ENCODE peak calls at places on chromosomes 1 and 21, in nine cellular contexts. H is HS-27A, Y is stromal cell of bone marrow, K is amniotic epithelial cell, X is RWPE2, F is ovary, I is pancreas, R is left ventricle myocardium inferior, T is NCI-H1436. W is an unnamed sample.

GRCh38 chr1:236541710-236542109 is 17.9 kb downstream of the LGALS8 start:
- DNase-seq in H (no peak), Y (no peak), K (peak), X (no peak), F (no peak), I (no peak), R (no peak), T (no peak), W (no peak)

GRCh38 chr1:80418134-80418533 is 1382.6 kb upstream of the ADGRL2 start:
- DNase-seq in H (no peak), Y (no peak), K (no peak), X (no peak), F (no peak), I (no peak), R (no peak), T (no peak), W (no peak)

GRCh38 chr1:212667223-212668139 is 32.2 kb downstream of the BATF3 start:
- DNase-seq in H (peak), Y (peak), K (peak), X (no peak), F (no peak), I (no peak), R (no peak), T (no peak), W (peak)

GRCh38 chr1:226360106-226360746 is 47.7 kb downstream of the PARP1 start:
- DNase-seq in H (no peak), Y (no peak), K (peak), X (no peak), F (no peak), I (no peak), R (no peak), T (no peak), W (no peak)

GRCh38 chr1:224615861-224616760 is at the start of gene CNIH3:
- DNase-seq in H (no peak), Y (peak), K (no peak), X (no peak), F (no peak), I (peak), R (no peak), T (peak), W (no peak)

GRCh38 chr1:25912076-25912831 is 6.0 kb upstream of the STMN1 start:
- DNase-seq in H (peak), Y (peak), K (peak), X (no peak), F (no peak), I (no peak), R (no peak), T (no peak), W (peak)

GRCh38 chr1:65497276-65497830 is 76.9 kb downstream of the LEPR start:
- DNase-seq in H (no peak), Y (no peak), K (no peak), X (no peak), F (no peak), I (no peak), R (no peak), T (no peak), W (no peak)

GRCh38 chr1:24140741-24141181 is 2.2 kb downstream of the IL22RA1 start:
- DNase-seq in H (no peak), Y (no peak), K (no peak), X (peak), F (no peak), I (peak), R (no peak), T (no peak), W (no peak)

GRCh38 chr1:204503122-204503912 is 8.7 kb upstream of the PIK3C2B start:
- DNase-seq in H (no peak), Y (no peak), K (peak), X (no peak), F (no peak), I (no peak), R (no peak), T (peak), W (no peak)

GRCh38 chr1:154773551-154773950 is 96.5 kb downstream of the KCNN3 start:
- DNase-seq in H (no peak), Y (no peak), K (no peak), X (peak), F (no peak), I (no peak), R (no peak), T (no peak), W (no peak)

GRCh38 chr1:18175530-18176377 is 68.2 kb downstream of the IGSF21 start:
- DNase-seq in H (no peak), Y (no peak), K (no peak), X (no peak), F (no peak), I (no peak), R (peak), T (no peak), W (no peak)

GRCh38 chr1:24735619-24736375 is 9.4 kb upstream of the CLIC4 start:
- DNase-seq in H (no peak), Y (no peak), K (no peak), X (no peak), F (peak), I (no peak), R (peak), T (no peak), W (no peak)

GRCh38 chr21:45833437-45833836 is 148.1 kb upstream of the COL6A1 start:
- DNase-seq in H (no peak), Y (no peak), K (no peak), X (no peak), F (no peak), I (no peak), R (peak), T (no peak), W (no peak)

GRCh38 chr1:204763773-204764427 is 78.4 kb upstream of the LRRN2 start:
- DNase-seq in H (no peak), Y (peak), K (peak), X (peak), F (peak), I (peak), R (peak), T (peak), W (peak)

GRCh38 chr1:75614455-75615379 is 3.8 kb upstream of the SLC44A5 start:
- DNase-seq in H (no peak), Y (no peak), K (no peak), X (no peak), F (peak), I (peak), R (peak), T (peak), W (no peak)

GRCh38 chr1:37989381-37989930 is 366 bp downstream of the SF3A3 start:
- DNase-seq in H (no peak), Y (no peak), K (peak), X (no peak), F (peak), I (no peak), R (no peak), T (no peak), W (no peak)

W was measured in HS-5.